ENCODE peak calls at places on chromosomes 7 and 10, in nine cellular contexts. S is activated T-helper 1 cell treated with anti-CD3 and anti-CD28 coated beads, Interleukin-12 subunit alpha, Interleukin-12 subunit beta, Interleukin-2, Interleukin-4 antibody, amounts not matched to agents 30 ng/mL and 10 ng/mL and 1 ng/mL, durations not matched to agents 14 hours and 24 hours and 36 hours; N is activated CD4-positive, alpha-beta T cell treated with anti-CD3 and anti-CD28 coated beads for 1 hour; C is upper lobe of right lung; Q is fibroblast of villous mesenchyme; Z is tibial artery; R is fibroblast of lung; F is cardiac fibroblast; J is retinal pigment epithelial cell. X is an unnamed sample.
A peak's percentile ranks its signal among the peaks of the same experiment; 100 is the strongest.

GRCh38 chr10:28722065-28722803 is 44.9 kb downstream of the BAMBI start:
- DNase-seq in Q (peak; percentile 53), N (no peak), J (no peak), C (peak; percentile 68), R (peak; percentile 55), Z (peak; percentile 36), S (no peak), F (peak; percentile 36), X (no peak)

GRCh38 chr7:51000956-51001355 is 218.3 kb upstream of the GRB10 start:
- DNase-seq in Q (no peak), S (no peak), F (peak; percentile 33), R (no peak), Z (no peak), J (no peak), C (no peak), N (no peak), X (peak; percentile 26)

GRCh38 chr7:17830206-17830605 is 110.1 kb downstream of the SNX13 start:
- DNase-seq in Q (peak; percentile 87), R (no peak), J (peak; percentile 16), S (no peak), Z (no peak), F (peak; percentile 59), C (no peak), N (no peak), X (no peak)

GRCh38 chr10:120940299-120940900 is 89.2 kb downstream of the WDR11 start:
- DNase-seq in C (no peak), N (no peak), Q (no peak), R (no peak), F (no peak), Z (no peak), S (no peak), J (no peak), X (no peak)

GRCh38 chr7:28921822-28922221 is 36.3 kb downstream of the TRIL start:
- DNase-seq in N (no peak), Z (peak; percentile 36), S (no peak), F (peak; percentile 76), J (no peak), Q (peak; percentile 66), C (no peak), R (peak; percentile 61), X (peak; percentile 86)

GRCh38 chr10:43226441-43226840 is 40.4 kb downstream of the RASGEF1A start:
- DNase-seq in R (no peak), S (no peak), Q (no peak), J (no peak), Z (no peak), C (peak; percentile 28), N (peak; percentile 4), F (no peak), X (no peak)

GRCh38 chr10:95229724-95230627 is 35.9 kb downstream of the ACSM6 start:
- DNase-seq in C (no peak), R (peak; percentile 99), Z (no peak), Q (peak; percentile 96), S (no peak), F (peak; percentile 96), J (peak; percentile 81), N (no peak), X (peak; percentile 49)

GRCh38 chr7:48111596-48111995 is 22.5 kb downstream of the UPP1 start:
- DNase-seq in Z (no peak), R (no peak), C (no peak), Q (no peak), N (no peak), S (no peak), F (no peak), J (no peak), X (no peak)

GRCh38 chr7:148079206-148079605 is 511.4 kb upstream of the C7orf33 start:
- DNase-seq in J (no peak), F (no peak), N (no peak), S (no peak), Q (no peak), R (no peak), Z (no peak), C (no peak), X (no peak)

GRCh38 chr10:67606572-67606971 is 89.4 kb downstream of the CTNNA3 start:
- DNase-seq in C (no peak), R (peak; percentile 96), J (no peak), Z (no peak), F (peak; percentile 79), N (no peak), S (no peak), Q (peak; percentile 61), X (no peak)

GRCh38 chr10:77866598-77866997 is 60.0 kb downstream of the DLG5 start:
- DNase-seq in C (no peak), R (no peak), Q (no peak), Z (no peak), S (no peak), J (no peak), N (no peak), F (no peak), X (no peak)

GRCh38 chr7:96949766-96950165 is 55.6 kb upstream of the DLX6 start:
- DNase-seq in S (no peak), R (peak; percentile 60), Q (peak; percentile 13), Z (no peak), J (no peak), F (peak; percentile 55), C (no peak), N (no peak), X (no peak)

GRCh38 chr7:45001826-45002225 is 1.8 kb downstream of the CCM2 start:
- DNase-seq in N (no peak), R (no peak), C (no peak), J (no peak), F (no peak), Z (no peak), Q (no peak), S (no peak), X (no peak)

GRCh38 chr10:110358869-110359629 is 54.3 kb upstream of the SMNDC1 start:
- DNase-seq in J (no peak), C (no peak), Q (no peak), S (no peak), R (peak; percentile 70), N (no peak), F (peak; percentile 59), Z (no peak), X (no peak)

GRCh38 chr7:94654764-94655561 is 970 bp downstream of the SGCE start:
- DNase-seq in R (peak; percentile 69), Z (no peak), C (no peak), S (no peak), J (no peak), N (no peak), Q (peak; percentile 62), F (peak; percentile 68), X (no peak)

GRCh38 chr10:110241841-110242240 is 34.4 kb downstream of the MXI1 start:
- DNase-seq in S (no peak), F (no peak), R (no peak), Q (no peak), J (no peak), Z (no peak), N (no peak), C (no peak), X (no peak)

GRCh38 chr10:78404296-78404695 is 370.6 kb downstream of the RPS24 start:
- DNase-seq in R (no peak), Z (no peak), S (no peak), F (no peak), N (no peak), Q (no peak), C (peak; percentile 32), J (no peak), X (no peak)

GRCh38 chr7:93920496-93921189 is 892 bp upstream of the GNG11 start:
- DNase-seq in Q (peak; percentile 45), N (no peak), C (no peak), J (no peak), Z (no peak), F (peak; percentile 45), R (no peak), S (no peak), X (no peak)

GRCh38 chr10:71569775-71570588 is 149.6 kb downstream of the C10orf105 start:
- DNase-seq in R (peak; percentile 21), S (peak; percentile 63), F (peak; percentile 58), C (no peak), N (peak; percentile 62), Q (peak; percentile 43), J (no peak), Z (peak; percentile 82), X (peak; percentile 72)

GRCh38 chr7:135774284-135774683 is 25.7 kb upstream of the FAM180A start:
- DNase-seq in Q (peak; percentile 67), J (peak; percentile 79), S (no peak), N (no peak), Z (no peak), F (peak; percentile 49), C (no peak), R (peak; percentile 91), X (peak; percentile 46)

X was measured in HT-29.